ENCODE peak calls at places on chromosome 6, in four cellular contexts. H, G, E and L are unnamed samples.

GRCh38 chr6:24501914-24502313 is 7.1 kb downstream of the ALDH5A1 start:
- DNase-seq in E (no peak), G (no peak), H (no peak), L (no peak)

GRCh38 chr6:150373260-150373701 is 4.5 kb downstream of the IYD start:
- DNase-seq in G (no peak), E (no peak), H (no peak), L (no peak)

GRCh38 chr6:157756708-157757429 is 66.2 kb upstream of the SNX9 start:
- DNase-seq in H (peak; percentile 63), G (peak; percentile 78), E (peak; percentile 86), L (peak; percentile 85)

GRCh38 chr6:53066059-53066406 is 829 bp downstream of the FBXO9 start:
- DNase-seq in G (peak; percentile 27), H (no peak), E (peak; percentile 42), L (peak; percentile 25)

GRCh38 chr6:42140051-42140450 is 2.4 kb downstream of the C6orf132 start:
- DNase-seq in G (peak; percentile 42), E (no peak), H (no peak), L (no peak)

GRCh38 chr6:11211235-11211634 is 21.2 kb downstream of the NEDD9 start:
- DNase-seq in G (no peak), E (no peak), H (no peak), L (no peak)

GRCh38 chr6:132167966-132168365 is 216.8 kb upstream of the CCN2 start:
- DNase-seq in E (no peak), H (no peak), G (no peak), L (no peak)

GRCh38 chr6:91895592-91895991 is 1308.7 kb upstream of the MAP3K7 start:
- DNase-seq in H (no peak), E (no peak), G (no peak), L (no peak)